ENCODE peak calls at places on chromosomes 11 and 22, in nine cellular contexts. U is T-helper 2 cell; K is MCF 10A; S is hepatic stellate cell; D is HFF-Myc; N is CD4-positive, alpha-beta memory T cell; G is activated T-cell treated with anti-CD3 and anti-CD28 coated beads for 1 hour; I is cardiac muscle cell; B is psoas muscle. J is an unnamed sample.

GRCh38 chr11:76210920-76211851 is 4.9 kb upstream of the WNT11 start:
- DNase-seq in U (no peak), K (no peak), S (no peak), D (no peak), N (no peak), G (no peak), I (no peak), B (peak), J (no peak)

GRCh38 chr22:43393132-43393844 is 18.5 kb upstream of the MPPED1 start:
- DNase-seq in U (no peak), K (no peak), S (no peak), D (no peak), N (no peak), G (no peak), I (no peak), B (no peak), J (no peak)

GRCh38 chr22:20550851-20551744 is 43.7 kb downstream of the MED15 start:
- DNase-seq in U (peak), K (no peak), S (peak), D (no peak), N (peak), G (peak), I (peak), B (no peak), J (no peak)

GRCh38 chr11:82043316-82043715 is 690.3 kb downstream of the FAM181B start:
- DNase-seq in U (no peak), K (no peak), S (no peak), D (no peak), N (no peak), G (no peak), I (no peak), B (no peak), J (no peak)

GRCh38 chr11:85483861-85484260 is 143.3 kb downstream of the DLG2 start:
- DNase-seq in U (no peak), K (no peak), S (no peak), D (no peak), N (no peak), G (no peak), I (peak), B (no peak), J (no peak)

GRCh38 chr22:46321387-46321775 is 14.1 kb upstream of the TRMU start:
- DNase-seq in U (no peak), K (no peak), S (no peak), D (no peak), N (no peak), G (no peak), I (no peak), B (no peak), J (no peak)

GRCh38 chr22:49203863-49204598 is 623.6 kb downstream of the BRD1 start:
- DNase-seq in U (no peak), K (no peak), S (no peak), D (no peak), N (no peak), G (no peak), I (no peak), B (no peak), J (no peak)

GRCh38 chr11:134510171-134510570 is 98.1 kb upstream of the B3GAT1 start:
- DNase-seq in U (no peak), K (no peak), S (no peak), D (no peak), N (no peak), G (no peak), I (no peak), B (no peak), J (no peak)

GRCh38 chr11:59756496-59756840 is 1.3 kb downstream of the STX3 start:
- DNase-seq in U (no peak), K (peak), S (no peak), D (no peak), N (no peak), G (no peak), I (no peak), B (no peak), J (no peak)

GRCh38 chr22:17578129-17578754 is 14.9 kb downstream of the SLC25A18 start:
- DNase-seq in U (no peak), K (peak), S (no peak), D (no peak), N (no peak), G (no peak), I (peak), B (peak), J (no peak)

GRCh38 chr11:59011672-59012071 is 72.4 kb downstream of the GLYATL1 start:
- DNase-seq in U (no peak), K (no peak), S (no peak), D (no peak), N (no peak), G (no peak), I (no peak), B (no peak), J (no peak)

GRCh38 chr11:100637706-100638105 is 49.4 kb upstream of the ARHGAP42 start:
- DNase-seq in U (no peak), K (no peak), S (no peak), D (no peak), N (no peak), G (no peak), I (no peak), B (no peak), J (no peak)

GRCh38 chr11:66762088-66762487 is 33.1 kb upstream of the SPTBN2 start:
- DNase-seq in U (no peak), K (no peak), S (no peak), D (no peak), N (no peak), G (no peak), I (no peak), B (no peak), J (no peak)

GRCh38 chr11:75849917-75850316 is 34.9 kb downstream of the UVRAG start:
- DNase-seq in U (no peak), K (no peak), S (no peak), D (no peak), N (no peak), G (no peak), I (no peak), B (no peak), J (peak)